ENCODE peak calls at places on chromosome 22, in five cellular contexts. X, W, L, B and O are unnamed samples.

GRCh38 chr22:41574847-41575381 is 14.1 kb downstream of the CSDC2 start:
- DNase-seq in B (peak; percentile 19), L (peak; percentile 86), X (peak; percentile 76), W (no peak), O (no peak)

GRCh38 chr22:30445438-30445936 is 19.9 kb downstream of the MTFP1 start:
- DNase-seq in B (peak; percentile 39), X (no peak), W (no peak), L (peak; percentile 29), O (no peak)

GRCh38 chr22:35971418-35972119 is 57.1 kb downstream of the RBFOX2 start:
- DNase-seq in B (peak; percentile 93), L (peak; percentile 38), W (no peak), X (no peak), O (peak; percentile 89)

GRCh38 chr22:45506961-45507360 is 4.3 kb downstream of the FBLN1 start:
- DNase-seq in L (no peak), B (no peak), W (no peak), X (no peak), O (no peak)

GRCh38 chr22:39524753-39525657 is 4.6 kb downstream of the ATF4 start:
- DNase-seq in L (no peak), B (no peak), X (no peak), W (no peak), O (no peak)

GRCh38 chr22:40479887-40480538 is 109.6 kb downstream of the SGSM3 start:
- DNase-seq in W (no peak), B (peak; percentile 40), X (no peak), L (no peak), O (peak; percentile 53)

GRCh38 chr22:27105142-27106025 is 448.0 kb downstream of the MIAT start:
- DNase-seq in W (no peak), X (peak; percentile 76), B (peak; percentile 86), L (peak; percentile 84), O (no peak)

GRCh38 chr22:38655532-38656255 is 498 bp downstream of the FAM227A start:
- DNase-seq in L (peak; percentile 28), W (peak; percentile 30), X (no peak), B (peak; percentile 9), O (peak; percentile 26)

GRCh38 chr22:43296279-43296902 is 46.8 kb downstream of the SCUBE1 start:
- DNase-seq in X (no peak), W (no peak), B (no peak), L (no peak), O (no peak)

GRCh38 chr22:42472671-42473070 is 40.5 kb upstream of the NFAM1 start:
- DNase-seq in X (no peak), B (no peak), L (no peak), W (no peak), O (no peak)

GRCh38 chr22:40220316-40221054 is 42.8 kb downstream of the TNRC6B start:
- DNase-seq in X (no peak), W (no peak), B (no peak), L (peak; percentile 33), O (no peak)

GRCh38 chr22:48646216-48646925 is 1181.3 kb downstream of the BRD1 start:
- DNase-seq in L (no peak), B (no peak), X (no peak), W (no peak), O (no peak)

GRCh38 chr22:44746836-44747519 is 5.4 kb upstream of the ARHGAP8 start:
- DNase-seq in L (no peak), W (no peak), X (no peak), B (peak; percentile 69), O (no peak)

GRCh38 chr22:43823353-43823908 is 11.3 kb upstream of the EFCAB6 start:
- DNase-seq in L (no peak), B (no peak), X (no peak), W (peak; percentile 68), O (no peak)

GRCh38 chr22:41425704-41426365 is 20.8 kb downstream of the TOB2 start:
- DNase-seq in B (no peak), L (no peak), W (no peak), X (no peak), O (no peak)

GRCh38 chr22:35987487-35987886 is 41.1 kb downstream of the RBFOX2 start:
- DNase-seq in L (no peak), X (no peak), W (no peak), B (peak; percentile 58), O (peak; percentile 36)

GRCh38 chr22:28116261-28116673 is 197.2 kb upstream of the PITPNB start:
- DNase-seq in L (peak; percentile 56), B (peak; percentile 90), W (peak; percentile 19), X (peak; percentile 68), O (peak; percentile 27)

GRCh38 chr22:48885271-48885918 is 942.3 kb downstream of the BRD1 start:
- DNase-seq in W (no peak), L (no peak), X (no peak), B (no peak), O (no peak)

GRCh38 chr22:38652858-38653257 is 3.3 kb downstream of the FAM227A start:
- DNase-seq in L (no peak), X (no peak), W (no peak), B (no peak), O (no peak)

GRCh38 chr22:27718186-27719032 is 83.1 kb downstream of the MN1 start:
- DNase-seq in W (peak; percentile 95), B (peak; percentile 98), L (peak; percentile 32), X (peak; percentile 84), O (peak; percentile 91)

GRCh38 chr22:31925056-31925455 is 19.3 kb upstream of the YWHAH start:
- DNase-seq in X (no peak), B (no peak), L (no peak), W (no peak), O (no peak)

GRCh38 chr22:28132466-28132865 is 213.4 kb upstream of the PITPNB start:
- DNase-seq in W (no peak), B (no peak), X (no peak), L (no peak), O (no peak)

GRCh38 chr22:25564979-25565677 is 653 bp downstream of the GRK3 start:
- DNase-seq in L (peak; percentile 24), X (peak; percentile 33), W (peak; percentile 20), B (no peak), O (peak; percentile 31)

GRCh38 chr22:27419473-27419872 is 382.1 kb downstream of the MN1 start:
- DNase-seq in W (no peak), X (no peak), B (peak; percentile 21), L (no peak), O (no peak)

GRCh38 chr22:40057652-40058051 is 62.9 kb downstream of the FAM83F start:
- DNase-seq in W (no peak), X (no peak), B (no peak), L (no peak), O (no peak)

GRCh38 chr22:45722006-45722405 is 50.4 kb downstream of the ATXN10 start:
- DNase-seq in X (no peak), L (no peak), W (peak; percentile 57), B (no peak), O (no peak)

GRCh38 chr22:30266445-30267381 is at the start of gene OSM:
- DNase-seq in W (no peak), X (peak; percentile 59), L (no peak), B (no peak), O (no peak)

GRCh38 chr22:35071784-35072183 is 5.8 kb downstream of the ISX start:
- DNase-seq in L (no peak), X (no peak), B (no peak), W (no peak), O (no peak)

GRCh38 chr22:30824711-30825110 is 130.0 kb downstream of the OSBP2 start:
- DNase-seq in W (no peak), B (no peak), L (no peak), X (no peak), O (no peak)

GRCh38 chr22:26756675-26757293 is 99.4 kb downstream of the MIAT start:
- DNase-seq in L (peak; percentile 53), W (no peak), X (peak; percentile 68), B (peak; percentile 36), O (peak; percentile 63)

GRCh38 chr22:41361716-41362310 is 19.9 kb upstream of the TEF start:
- DNase-seq in W (no peak), X (no peak), L (no peak), B (peak; percentile 50), O (no peak)

GRCh38 chr22:45131749-45132148 is 32.0 kb upstream of the NUP50 start:
- DNase-seq in W (no peak), B (no peak), X (peak; percentile 39), L (no peak), O (no peak)

GRCh38 chr22:32745251-32745995 is 56.1 kb upstream of the TIMP3 start:
- DNase-seq in L (no peak), W (no peak), X (peak; percentile 74), B (peak; percentile 55), O (peak; percentile 48)

DNA sequence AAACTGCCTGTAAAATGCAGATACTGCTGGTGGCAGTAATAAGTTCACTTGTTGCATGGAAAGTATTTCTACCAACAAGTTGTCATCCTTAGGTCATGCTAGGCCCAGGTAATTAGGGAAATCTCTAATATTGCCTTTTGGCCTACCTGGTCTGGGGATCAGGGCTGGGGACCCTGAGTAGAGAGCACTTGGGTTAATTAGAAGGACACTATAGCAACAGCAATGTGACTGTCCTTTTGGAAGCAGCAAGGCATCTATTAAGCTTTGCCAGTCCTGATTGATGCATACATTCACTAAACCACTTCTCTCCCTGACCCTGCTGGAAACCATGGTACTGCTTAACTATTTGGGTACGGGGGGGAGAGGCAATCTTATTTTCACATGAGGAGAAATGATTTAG is 86.5 kb upstream of the GNAZ start:
- DNase-seq in W (no peak), L (no peak), X (no peak), B (no peak), O (no peak)
- H3K4me1 ChIP-seq in W (no peaks in the 10 kb centered on the region), L (no peaks in the 10 kb centered on the region), X (no peaks in the 10 kb centered on the region), B (no peaks in the 10 kb centered on the region), O (no peaks in the 10 kb centered on the region)

GRCh38 chr22:49963647-49964026 is 3.1 kb downstream of the PIM3 start:
- DNase-seq in L (no peak), X (no peak), W (no peak), B (no peak), O (no peak)
- H3K4me3 ChIP-seq in L (peak overlapping the region; percentile 82), X (peak overlapping the region; percentile 86), W (no peak overlapping the region), B (no peak overlapping the region), O (no peak overlapping the region)

GRCh38 chr22:20625270-20625669 is 117.9 kb downstream of the MED15 start:
- DNase-seq in X (no peak), W (no peak), L (no peak), B (no peak), O (no peak)

GRCh38 chr22:20624161-20624616 is 116.8 kb downstream of the MED15 start:
- DNase-seq in B (peak; percentile 31), L (no peak), X (no peak), W (no peak), O (no peak)

GRCh38 chr22:20621162-20621561 is 113.8 kb downstream of the MED15 start:
- DNase-seq in B (no peak), X (no peak), L (no peak), W (no peak), O (no peak)

GRCh38 chr22:20619042-20619892 is 111.9 kb downstream of the MED15 start:
- DNase-seq in X (no peak), B (no peak), L (no peak), W (no peak), O (no peak)

GRCh38 chr22:20622650-20623339 is 115.4 kb downstream of the MED15 start:
- DNase-seq in X (no peak), L (no peak), W (no peak), B (no peak), O (no peak)
- H3K27ac ChIP-seq in X (no peak overlapping the region), L (no peak overlapping the region), W (no peak overlapping the region), B (no peak overlapping the region), O (no peak overlapping the region)

DNA sequence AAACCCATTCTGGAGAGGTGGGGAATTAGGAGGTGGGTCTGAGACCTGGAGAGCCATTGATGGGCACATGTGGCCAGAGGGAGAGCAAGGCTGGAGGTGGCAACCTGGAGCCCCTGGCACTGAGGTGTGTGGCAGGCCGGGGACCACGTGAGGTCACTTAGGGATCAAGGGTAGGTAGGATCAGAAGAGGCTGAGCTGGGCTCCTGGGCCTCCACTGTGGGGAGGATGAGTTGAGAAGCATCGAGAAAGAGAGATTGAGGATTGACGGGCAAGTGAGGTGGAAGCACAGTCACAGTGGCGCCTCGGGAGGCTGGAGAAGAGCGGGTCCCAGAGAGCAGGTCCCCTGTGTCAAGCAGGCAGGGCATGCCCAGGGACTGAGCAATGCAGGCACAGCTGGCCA is 4.1 kb downstream of the GNAZ start:
- DNase-seq in B (no peak), L (no peak), X (peak; percentile 7), W (no peak), O (no peak)
- H3K4me1 ChIP-seq in B (no peaks in the 10 kb centered on the region), L (peaks cover 5% of the 10 kb centered on the region), X (no peaks in the 10 kb centered on the region), W (peaks cover 6% of the 10 kb centered on the region), O (no peaks in the 10 kb centered on the region)